ENCODE peak calls at places on chromosomes 16 and 17, in four cellular contexts. S, F, E and P are unnamed samples.
A peak's percentile ranks its signal among the peaks of the same experiment; 100 is the strongest.

GRCh38 chr17:57499648-57500049 is 243.3 kb downstream of the MSI2 start:
- DNase-seq in S (peak; percentile 21), F (no peak), E (no peak), P (no peak)

GRCh38 chr17:50206604-50207293 is 5.3 kb upstream of the COL1A1 start:
- DNase-seq in S (no peak), F (peak; percentile 30), E (peak; percentile 35), P (peak; percentile 39)

GRCh38 chr17:71942626-71943025 is 178.2 kb upstream of the SOX9 start:
- DNase-seq in S (no peak), F (peak; percentile 12), E (peak; percentile 17), P (no peak)

GRCh38 chr17:74443516-74444296 is 11.8 kb downstream of the GPRC5C start:
- DNase-seq in S (no peak), F (no peak), E (peak; percentile 55), P (no peak)

GRCh38 chr17:3796110-3796821 is 4.7 kb downstream of the ITGAE start:
- DNase-seq in S (no peak), F (peak; percentile 28), E (peak; percentile 57), P (no peak)

GRCh38 chr16:64440005-64440404 is 681.9 kb downstream of the CDH11 start:
- DNase-seq in S (no peak), F (no peak), E (no peak), P (no peak)

GRCh38 chr16:20918486-20919239 is 18.1 kb downstream of the LYRM1 start:
- DNase-seq in S (no peak), F (no peak), E (no peak), P (no peak)

GRCh38 chr16:88722784-88723506 is 16.6 kb downstream of the CTU2 start:
- DNase-seq in S (no peak), F (no peak), E (no peak), P (no peak)

GRCh38 chr16:69171325-69172095 is 15.5 kb upstream of the SNTB2 start:
- DNase-seq in S (no peak), F (peak; percentile 40), E (no peak), P (no peak)

GRCh38 chr17:42571435-42572225 is 4.7 kb downstream of the MLX start:
- DNase-seq in S (no peak), F (no peak), E (peak; percentile 6), P (no peak)

GRCh38 chr17:55314061-55314783 is 49.5 kb downstream of the HLF start:
- DNase-seq in S (no peak), F (no peak), E (no peak), P (no peak)

GRCh38 chr16:68227183-68227793 is 8.6 kb downstream of the ESRP2 start:
- DNase-seq in S (no peak), F (no peak), E (no peak), P (no peak)

GRCh38 chr16:68064791-68065365 is 20.3 kb upstream of the NFATC3 start:
- DNase-seq in S (peak; percentile 87), F (peak; percentile 80), E (peak; percentile 78), P (peak; percentile 87)

GRCh38 chr17:70144260-70144846 is 25.0 kb upstream of the KCNJ2 start:
- DNase-seq in S (peak; percentile 15), F (peak; percentile 25), E (no peak), P (peak; percentile 2)

GRCh38 chr16:72602499-72602898 is 430.5 kb upstream of the PMFBP1 start:
- DNase-seq in S (no peak), F (no peak), E (no peak), P (no peak)

GRCh38 chr16:82043680-82044584 is 8.9 kb downstream of the HSD17B2 start:
- DNase-seq in S (no peak), F (no peak), E (no peak), P (no peak)

GRCh38 chr16:85878875-85879274 is 20.1 kb upstream of the IRF8 start:
- DNase-seq in S (no peak), F (no peak), E (no peak), P (no peak)

GRCh38 chr17:54948380-54948779 is 20.1 kb downstream of the COX11 start:
- DNase-seq in S (no peak), F (peak; percentile 71), E (no peak), P (no peak)

GRCh38 chr17:81519284-81520020 is 6.9 kb upstream of the ACTG1 start:
- DNase-seq in S (peak; percentile 61), F (no peak), E (peak; percentile 87), P (no peak)

GRCh38 chr16:57752581-57753447 is 17.2 kb downstream of the KATNB1 start:
- DNase-seq in S (no peak), F (no peak), E (no peak), P (no peak)

GRCh38 chr16:57753448-57754353 is 18.1 kb downstream of the KATNB1 start:
- DNase-seq in S (no peak), F (no peak), E (no peak), P (no peak)

GRCh38 chr16:57755061-57755684 is 19.6 kb downstream of the KATNB1 start:
- DNase-seq in S (no peak), F (no peak), E (no peak), P (no peak)

GRCh38 chr16:57755726-57756423 is 20.3 kb downstream of the KATNB1 start:
- DNase-seq in S (no peak), F (no peak), E (no peak), P (no peak)

GRCh38 chr16:57754354-57755060 is 18.9 kb downstream of the KATNB1 start:
- DNase-seq in S (no peak), F (no peak), E (no peak), P (no peak)
- TF ChIP-seq POLR2A in S (no peak), F (no peak), E (no peak), P (no peak)

GRCh38 chr16:31182391-31182790 is 2.5 kb downstream of the FUS start:
- DNase-seq in S (no peak), F (no peak), E (no peak), P (no peak)

GRCh38 chr16:31183432-31184428 is 3.8 kb downstream of the FUS start:
- DNase-seq in S (no peak), F (no peak), E (no peak), P (no peak)

GRCh38 chr16:31179747-31180458 is at the start of gene FUS:
- DNase-seq in S (peak; percentile 91), F (peak; percentile 90), E (peak; percentile 94), P (peak; percentile 94)

GRCh38 chr16:31179153-31179746 is 689 bp upstream of the FUS start:
- DNase-seq in S (no peak), F (no peak), E (no peak), P (no peak)

DNA sequence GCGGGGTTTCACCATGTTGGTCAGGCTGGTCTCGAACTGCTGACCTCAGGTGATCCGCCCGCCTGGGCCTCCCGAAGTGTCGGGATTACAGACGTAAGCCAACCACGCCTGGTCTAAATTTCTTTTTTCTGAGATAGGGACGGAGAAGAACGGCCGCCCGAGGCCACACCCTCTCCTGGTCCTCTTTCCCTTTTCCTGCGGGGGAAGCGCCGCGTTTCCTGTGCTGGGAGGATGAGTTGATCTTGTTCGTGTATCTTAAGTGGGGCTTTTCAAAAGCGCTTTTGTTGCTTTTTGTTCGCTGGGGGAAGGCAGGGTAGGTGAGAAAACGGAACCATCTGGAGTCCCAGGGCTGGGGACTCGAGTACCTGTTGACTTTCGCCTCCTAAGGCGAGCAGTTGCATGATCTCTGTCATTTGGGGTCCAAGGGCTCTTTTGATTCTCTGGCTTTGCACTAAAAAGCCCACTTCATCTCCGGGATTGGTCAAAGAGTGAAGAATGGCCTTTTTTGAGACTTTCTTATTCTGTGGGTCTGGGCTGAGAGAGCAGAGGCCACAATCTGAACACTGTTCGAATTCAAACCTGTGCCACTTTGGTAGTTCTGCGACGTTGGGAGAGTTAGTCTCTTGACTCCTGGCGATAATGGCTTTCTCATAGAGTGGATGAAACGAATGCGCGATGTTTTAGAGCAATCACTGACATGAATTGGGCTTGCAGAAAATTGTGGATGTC is 1.3 kb downstream of the FUS start:
- DNase-seq in S (no peak), F (peak; percentile 62), E (peak; percentile 38), P (peak; percentile 72)
- TF ChIP-seq POLR2A in S (no peak), F (no peak), E (no peak), P (no peak)

GRCh38 chr16:2093793-2094192 is 41.9 kb downstream of the PKD1 start:
- DNase-seq in S (no peak), F (no peak), E (no peak), P (no peak)

GRCh38 chr16:2090819-2091721 is 43.3 kb downstream of the TSC2 start:
- DNase-seq in S (no peak), F (no peak), E (peak; percentile 93), P (peak; percentile 68)

GRCh38 chr16:2091722-2092620 is 43.7 kb downstream of the PKD1 start:
- DNase-seq in S (no peak), F (no peak), E (peak; percentile 81), P (no peak)

GRCh38 chr16:2090481-2090797 is 42.7 kb downstream of the TSC2 start:
- DNase-seq in S (no peak), F (no peak), E (peak; percentile 27), P (no peak)

DNA sequence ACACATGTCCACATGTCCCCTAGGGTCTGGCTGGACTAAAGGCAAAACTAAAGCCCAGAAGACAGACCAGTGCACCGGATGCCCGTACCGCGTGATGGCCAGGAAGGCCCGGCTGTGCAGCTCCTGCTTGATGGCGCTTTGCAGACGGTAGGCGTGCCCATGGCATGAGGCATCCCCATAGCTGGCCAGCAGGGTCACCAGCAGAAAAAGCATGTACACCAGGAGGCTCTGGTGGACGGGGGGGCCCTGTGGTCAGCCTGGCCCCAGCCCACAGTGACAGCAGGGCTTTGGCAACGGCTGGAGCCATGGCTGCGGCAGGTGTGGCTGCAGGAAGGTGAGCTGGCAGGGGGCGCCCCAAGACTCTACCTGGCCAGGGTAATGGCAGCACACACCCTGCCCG is 42.8 kb downstream of the PKD1 start:
- DNase-seq in S (no peak), F (no peak), E (no peak), P (no peak)
- TF ChIP-seq POLR2A in S (no peak), F (no peak), E (no peak), P (no peak)

GRCh38 chr17:75976175-75976848 is 2.7 kb downstream of the ACOX1 start:
- DNase-seq in S (no peak), F (no peak), E (no peak), P (peak; percentile 74)
- TF ChIP-seq POLR2A in S (no peak), F (no peak), E (peak; percentile 61), P (peak; percentile 28)

DNA sequence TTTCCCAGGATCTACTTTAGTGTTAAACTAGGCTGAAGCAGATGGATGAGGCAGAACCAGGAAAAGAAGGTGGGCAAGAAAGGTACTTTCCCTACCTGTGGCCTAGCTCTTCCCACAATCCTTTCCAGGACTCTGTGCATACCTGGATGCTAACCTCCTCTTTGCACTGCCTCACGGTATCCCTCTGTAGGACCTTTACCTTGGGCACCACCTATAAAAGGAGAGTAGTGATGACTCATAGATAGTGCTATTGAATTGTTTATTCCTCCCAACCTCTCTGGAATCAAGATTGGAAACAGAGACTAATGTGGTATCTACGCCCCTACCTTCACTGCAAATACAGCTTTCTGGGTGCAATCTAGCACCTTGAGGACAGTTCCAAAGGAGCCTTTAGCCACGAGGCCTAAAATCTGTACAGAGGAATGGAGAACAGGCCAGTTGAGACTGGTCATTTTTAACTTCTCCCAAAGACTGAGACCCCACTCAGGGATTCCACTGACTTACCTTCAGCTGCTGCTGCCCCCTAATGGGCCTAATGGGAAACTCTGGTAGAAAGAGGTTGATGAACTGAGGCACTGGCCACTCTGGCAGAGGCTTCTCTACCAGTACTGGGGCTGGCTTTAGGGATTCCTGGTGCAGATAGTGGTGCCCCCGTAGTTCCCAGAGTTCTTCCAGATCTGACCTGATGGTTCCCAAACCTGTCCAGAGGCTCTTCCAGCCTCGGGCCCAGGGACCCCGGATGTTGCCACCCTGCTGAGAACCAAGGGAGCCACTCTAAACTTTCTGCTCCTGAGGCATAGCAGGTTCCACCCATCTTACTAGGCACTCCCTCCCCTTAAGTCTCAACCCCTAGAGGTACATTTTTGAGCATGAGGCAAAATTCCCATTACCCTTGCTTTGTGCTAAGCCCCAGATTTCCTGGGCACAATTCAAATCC is 781 bp downstream of the RSKR start:
- DNase-seq in S (peak; percentile 56), F (peak; percentile 65), E (peak; percentile 21), P (peak; percentile 58)
- TF ChIP-seq POLR2A in S (no peak), F (peak; percentile 5), E (no peak), P (no peak)

GRCh38 chr16:27114006-27114405 is 47.3 kb downstream of the C16orf82 start:
- DNase-seq in S (no peak), F (no peak), E (no peak), P (no peak)
- TF ChIP-seq POLR2A in S (no peak), F (no peak), E (no peak), P (no peak)